ENCODE peak calls at places on chromosomes 13 and 19, in five cellular contexts. S is K562, M is adrenal gland, V is IMR-90, C is tibial nerve. Y is an unnamed sample.

GRCh38 chr19:34217952-34218817 is 36.2 kb upstream of the GARRE1 start:
- DNase-seq in S (peak; percentile 60), M (no peak), V (peak; percentile 98), C (no peak), Y (peak; percentile 33)

GRCh38 chr19:14059093-14059480 is 2.8 kb downstream of the PALM3 start:
- DNase-seq in S (peak; percentile 63), M (no peak), V (no peak), C (no peak), Y (peak; percentile 61)

GRCh38 chr19:48596237-48596636 is 10.3 kb upstream of the SPACA4 start:
- DNase-seq in S (no peak), M (no peak), V (no peak), C (no peak), Y (no peak)

GRCh38 chr19:4673216-4673615 is 3.1 kb upstream of the MYDGF start:
- DNase-seq in S (no peak), M (no peak), V (no peak), C (no peak), Y (no peak)

GRCh38 chr13:100517135-100517534 is 71.5 kb downstream of the GGACT start:
- DNase-seq in S (no peak), M (no peak), V (no peak), C (no peak), Y (peak; percentile 67)

GRCh38 chr19:48565090-48565489 is 13.1 kb downstream of the SULT2B1 start:
- DNase-seq in S (no peak), M (no peak), V (peak; percentile 83), C (no peak), Y (no peak)

GRCh38 chr13:21929400-21929799 is 258.5 kb downstream of the FGF9 start:
- DNase-seq in S (no peak), M (no peak), V (no peak), C (no peak), Y (no peak)

GRCh38 chr13:100506600-100507422 is 81.8 kb downstream of the GGACT start:
- DNase-seq in S (no peak), M (no peak), V (no peak), C (no peak), Y (no peak)

GRCh38 chr19:1554968-1555801 is 12.9 kb downstream of the MEX3D start:
- DNase-seq in S (no peak), M (no peak), V (no peak), C (no peak), Y (no peak)

GRCh38 chr13:97248243-97248642 is 26.1 kb downstream of the MBNL2 start:
- DNase-seq in S (no peak), M (no peak), V (no peak), C (no peak), Y (no peak)

GRCh38 chr19:7636691-7637373 is at the start of gene STXBP2:
- DNase-seq in S (peak; percentile 98), M (peak; percentile 71), V (no peak), C (no peak), Y (peak; percentile 96)

GRCh38 chr19:51788936-51789795 is 5.8 kb upstream of the FPR3 start:
- DNase-seq in S (no peak), M (no peak), V (no peak), C (no peak), Y (no peak)

GRCh38 chr19:10643968-10644290 is 10.2 kb upstream of the ILF3 start:
- DNase-seq in S (no peak), M (no peak), V (no peak), C (no peak), Y (no peak)

GRCh38 chr19:18205180-18205915 is 1.5 kb upstream of the RAB3A start:
- DNase-seq in S (peak; percentile 75), M (peak; percentile 84), V (peak; percentile 89), C (peak; percentile 79), Y (peak; percentile 74)

GRCh38 chr19:18519962-18520847 is 1.7 kb downstream of the ELL start:
- DNase-seq in S (peak; percentile 60), M (no peak), V (peak; percentile 85), C (no peak), Y (peak; percentile 70)

GRCh38 chr19:55581145-55581827 is 638 bp upstream of the ZNF579 start:
- DNase-seq in S (peak; percentile 37), M (no peak), V (no peak), C (no peak), Y (no peak)

GRCh38 chr13:77874406-77874805 is 44.2 kb downstream of the EDNRB start:
- DNase-seq in S (no peak), M (no peak), V (peak; percentile 80), C (no peak), Y (no peak)

GRCh38 chr19:47226426-47227346 is 4.3 kb downstream of the BBC3 start:
- DNase-seq in S (peak; percentile 79), M (peak; percentile 78), V (peak; percentile 67), C (peak; percentile 72), Y (peak; percentile 94)

GRCh38 chr19:4067396-4068057 is 828 bp upstream of the ZBTB7A start:
- DNase-seq in S (peak; percentile 72), M (no peak), V (no peak), C (no peak), Y (no peak)

GRCh38 chr13:65656740-65657329 is 1573.3 kb downstream of the PCDH9 start:
- DNase-seq in S (no peak), M (no peak), V (peak; percentile 30), C (no peak), Y (no peak)

GRCh38 chr19:55605637-55606470 is at the start of gene ZNF865:
- DNase-seq in S (peak; percentile 81), M (peak; percentile 71), V (peak; percentile 87), C (no peak), Y (peak; percentile 75)

GRCh38 chr13:35714588-35714987 is 238.1 kb upstream of the MAB21L1 start:
- DNase-seq in S (no peak), M (no peak), V (no peak), C (no peak), Y (no peak)

GRCh38 chr13:76856141-76856571 is 30.0 kb downstream of the KCTD12 start:
- DNase-seq in S (no peak), M (no peak), V (peak; percentile 59), C (no peak), Y (no peak)

GRCh38 chr19:35756373-35757230 is at the start of gene HSPB6:
- DNase-seq in S (no peak), M (peak; percentile 76), V (peak; percentile 72), C (peak; percentile 49), Y (no peak)

GRCh38 chr19:43595605-43595998 is 332 bp downstream of the IRGQ start:
- DNase-seq in S (no peak), M (no peak), V (no peak), C (no peak), Y (peak; percentile 33)
- TF ChIP-seq POLR2A in S (no peak), M (no peak), V (no peak), C (no peak), Y (no peak)

DNA sequence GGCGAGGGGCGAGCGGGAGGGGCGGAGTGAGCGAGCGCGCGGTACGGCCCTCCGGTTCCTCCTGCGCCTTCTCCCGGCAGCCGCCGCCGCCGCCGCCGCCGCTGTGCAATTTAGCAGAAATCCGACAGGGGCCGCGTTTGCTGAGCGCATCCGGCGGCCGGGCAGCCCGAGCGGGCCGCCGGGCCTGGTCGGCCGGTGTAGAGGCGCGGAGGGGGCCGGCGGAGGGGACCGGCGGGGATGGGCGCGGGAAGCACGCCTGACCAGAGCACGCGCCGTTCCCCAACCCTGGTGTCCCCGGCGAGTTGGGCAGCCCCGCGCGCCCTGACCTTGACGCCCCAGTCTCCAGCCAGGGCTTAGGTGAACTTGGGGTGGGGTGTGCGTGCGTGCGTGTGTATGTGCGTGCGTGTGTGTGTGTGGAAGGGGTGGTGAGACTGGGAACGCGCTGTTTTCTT is 144.5 kb upstream of the ZNF536 start:
- DNase-seq in S (peak; percentile 71), M (peak; percentile 68), V (peak; percentile 24), C (no peak), Y (peak; percentile 62)
- TF ChIP-seq CTCF in S (peak; percentile 33), M (peak; percentile 78), V (peak; percentile 41), C (peak; percentile 79), Y (peak; percentile 49)

DNA sequence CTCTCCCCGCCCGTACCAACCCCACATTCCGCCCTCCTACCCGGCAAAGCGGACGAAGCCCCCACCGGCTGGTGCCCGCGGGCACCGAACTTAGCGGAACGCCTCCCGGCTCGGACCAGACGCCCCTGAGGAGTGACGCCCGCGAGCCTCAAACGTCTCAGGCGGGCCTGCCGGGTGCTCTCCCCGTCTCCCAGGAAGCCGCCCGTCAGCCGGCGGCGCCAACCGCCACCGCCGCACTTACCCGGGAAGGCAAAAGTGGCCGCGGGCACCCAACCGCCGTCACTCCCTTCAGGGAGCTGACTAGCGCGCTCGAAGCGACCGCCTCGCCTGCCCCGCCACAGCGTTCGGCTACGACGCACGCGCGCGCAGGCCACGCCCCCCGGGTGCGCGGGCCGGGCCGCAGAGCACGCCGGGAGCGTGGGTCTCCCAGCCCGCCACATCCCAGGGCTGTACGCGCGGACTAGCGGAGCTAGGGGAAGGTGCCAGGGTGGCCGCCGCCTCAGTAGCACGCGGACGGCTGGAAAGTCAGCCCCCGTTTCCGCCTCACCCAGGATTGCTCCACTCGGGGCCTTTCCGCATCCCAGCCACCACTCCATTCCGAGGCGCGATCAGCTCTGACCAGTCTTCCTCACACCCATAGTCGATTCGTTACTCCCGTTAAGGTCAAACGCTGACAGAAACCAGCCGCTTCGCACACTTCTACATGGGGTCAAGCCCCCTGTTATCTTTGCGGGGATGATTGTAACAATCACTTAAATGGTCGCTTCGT is at the start of gene TEX30:
- DNase-seq in S (peak; percentile 84), M (peak; percentile 88), V (peak; percentile 76), C (peak; percentile 61), Y (peak; percentile 91)
- TF ChIP-seq POLR2A in S (peak; percentile 84), M (peak; percentile 92), V (peak; percentile 92), C (peak; percentile 79), Y (peak; percentile 84)

GRCh38 chr19:41430907-41431306 is 3.7 kb upstream of the B3GNT8 start:
- DNase-seq in S (no peak), M (no peak), V (no peak), C (no peak), Y (no peak)

GRCh38 chr19:41428481-41428859 is 1.3 kb upstream of the B3GNT8 start:
- DNase-seq in S (no peak), M (no peak), V (no peak), C (no peak), Y (no peak)

GRCh38 chr19:41434450-41434849 is 5.3 kb downstream of the DMAC2 start:
- DNase-seq in S (no peak), M (no peak), V (no peak), C (no peak), Y (no peak)

GRCh38 chr19:41433171-41433570 is 6.0 kb upstream of the B3GNT8 start:
- DNase-seq in S (no peak), M (no peak), V (no peak), C (no peak), Y (no peak)

DNA sequence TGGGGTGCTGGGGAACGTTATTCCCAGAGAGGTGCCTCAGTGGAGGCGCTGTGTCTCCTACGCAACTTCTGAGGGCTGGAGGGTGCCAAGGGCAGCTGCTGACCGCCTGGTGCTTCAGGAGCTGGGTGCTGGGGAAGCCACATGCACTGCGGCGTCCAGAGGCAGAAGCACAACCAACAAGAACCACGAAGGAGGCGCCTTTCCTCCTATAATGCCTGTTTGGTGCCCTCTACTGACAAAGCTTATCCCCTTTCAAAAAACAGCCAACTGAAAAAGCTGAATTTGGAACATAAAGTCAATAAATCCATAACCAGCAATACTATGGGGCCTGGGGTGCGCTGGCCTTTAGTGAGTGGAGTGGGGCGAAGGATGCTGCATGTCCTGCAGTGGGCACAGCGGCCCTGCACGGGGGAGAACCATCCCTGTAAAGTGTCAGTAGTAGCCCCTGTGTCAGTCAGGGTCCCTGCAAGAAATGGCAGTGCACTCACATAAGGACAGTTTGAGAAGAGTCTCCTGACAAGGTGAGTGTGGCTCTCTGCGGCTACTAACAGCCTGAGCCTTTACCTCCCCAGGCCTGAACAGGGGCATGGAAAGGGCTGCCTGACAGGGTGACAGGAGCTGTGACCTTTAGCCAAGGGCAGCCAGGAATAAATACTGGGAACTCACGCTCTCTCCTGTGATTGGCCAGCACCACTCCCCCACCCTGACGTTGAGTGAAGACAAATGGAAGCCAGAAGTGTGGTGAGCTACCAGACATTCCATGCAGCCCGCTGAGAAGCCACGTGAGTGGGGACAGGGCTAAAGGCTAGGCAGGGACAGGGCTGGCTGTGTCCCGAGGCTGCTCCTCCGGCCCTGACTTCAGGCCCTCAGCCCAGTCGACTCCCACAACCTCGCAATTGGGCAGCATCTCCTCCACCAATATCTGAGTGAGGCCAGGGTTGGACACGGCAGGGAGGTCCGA is 4.5 kb upstream of the B3GNT8 start:
- DNase-seq in S (peak; percentile 41), M (no peak), V (peak; percentile 31), C (no peak), Y (no peak)
- TF ChIP-seq CTCF in S (peak; percentile 62), M (peak; percentile 44), V (peak; percentile 41), C (peak; percentile 15), Y (peak; percentile 52)

Y was measured in Peyer's patch.